ENCODE peak calls at places on chromosomes 1 and 21, in six cellular contexts. S is ovary, P is HepG2, L is tibial nerve, E is uterus, M is prostate gland. O is an unnamed sample. For H3K36me3, the result is how much of the 10 kb centered on the place peaks cover.

GRCh38 chr1:61491497-61491896 is 233.4 kb downstream of the TM2D1 start:
- DNase-seq in P (no peak), S (no peak), L (no peak), E (peak), M (no peak), O (no peak)

GRCh38 chr1:115336741-115337140 is 1.3 kb downstream of the NGF start:
- DNase-seq in M (no peak), L (no peak), E (no peak), S (no peak), P (no peak), O (no peak)

GRCh38 chr1:64515427-64515826 is 45.5 kb downstream of the CACHD1 start:
- DNase-seq in S (peak), L (peak), E (peak), P (no peak), M (peak), O (peak)

GRCh38 chr1:50425376-50426107 is 2.3 kb upstream of the DMRTA2 start:
- DNase-seq in P (no peak), E (no peak), L (no peak), S (no peak), M (no peak), O (no peak)

GRCh38 chr1:4590766-4591165 is 63.6 kb upstream of the AJAP1 start:
- DNase-seq in L (no peak), E (no peak), M (no peak), S (no peak), P (no peak), O (no peak)

GRCh38 chr1:152252157-152252556 is 28.2 kb upstream of the HRNR start:
- DNase-seq in P (no peak), M (no peak), S (no peak), L (no peak), E (no peak), O (no peak)

GRCh38 chr1:38785285-38786039 is 74.1 kb downstream of the RRAGC start:
- DNase-seq in P (no peak), E (no peak), S (no peak), M (no peak), L (no peak), O (no peak)

GRCh38 chr1:10675813-10676212 is 120.6 kb downstream of the CASZ1 start:
- DNase-seq in S (no peak), P (no peak), E (no peak), L (no peak), M (no peak), O (no peak)

GRCh38 chr1:172480421-172480820 is 36.6 kb upstream of the PIGC start:
- DNase-seq in L (no peak), P (no peak), E (no peak), S (no peak), M (no peak), O (no peak)

GRCh38 chr21:42404534-42404933 is 832 bp downstream of the UBASH3A start:
- DNase-seq in M (no peak), L (no peak), S (no peak), E (no peak), P (no peak), O (no peak)

GRCh38 chr1:67604778-67605177 is 80.2 kb upstream of the GADD45A start:
- DNase-seq in P (no peak), E (no peak), M (no peak), S (no peak), L (no peak), O (no peak)

GRCh38 chr1:151364996-151365395 is 7.5 kb downstream of the SELENBP1 start:
- DNase-seq in M (no peak), S (no peak), P (no peak), L (no peak), E (no peak), O (no peak)

GRCh38 chr1:16218014-16218673 is 5.7 kb upstream of the ARHGEF19 start:
- DNase-seq in L (no peak), E (no peak), P (no peak), M (no peak), S (peak), O (no peak)

GRCh38 chr1:183023601-183024351 is 556 bp downstream of the LAMC1 start:
- DNase-seq in S (peak), P (peak), M (peak), L (peak), E (peak), O (peak)

GRCh38 chr1:50346621-50347020 is 76.6 kb downstream of the DMRTA2 start:
- DNase-seq in M (no peak), E (no peak), P (no peak), S (no peak), L (no peak), O (no peak)

GRCh38 chr1:114295321-114295720 is 141.7 kb upstream of the SYT6 start:
- DNase-seq in M (no peak), L (no peak), S (no peak), E (no peak), P (no peak), O (no peak)

GRCh38 chr1:155061381-155062150 is 2.0 kb upstream of the EFNA4 start:
- DNase-seq in L (peak), P (peak), M (peak), E (peak), S (peak), O (peak)

GRCh38 chr21:16709866-16710550 is 802.8 kb upstream of the CXADR start:
- DNase-seq in P (peak), E (peak), S (peak), M (no peak), L (no peak), O (no peak)

GRCh38 chr1:71561729-71562128 is 480.9 kb upstream of the ZRANB2 start:
- DNase-seq in L (no peak), S (no peak), M (no peak), P (no peak), E (no peak), O (no peak)

GRCh38 chr21:43926196-43926595 is 61.2 kb downstream of the AGPAT3 start:
- DNase-seq in E (no peak), L (no peak), P (no peak), M (no peak), S (no peak), O (no peak)

GRCh38 chr1:21289700-21290545 is at the start of gene ECE1:
- DNase-seq in S (peak), E (peak), P (no peak), L (no peak), M (no peak), O (peak)

GRCh38 chr1:37471345-37472231 is 2.8 kb upstream of the ZC3H12A start:
- DNase-seq in P (peak), L (peak), M (peak), E (peak), S (peak), O (peak)

GRCh38 chr1:164836614-164837018 is 277.6 kb downstream of the PBX1 start:
- DNase-seq in P (no peak), M (no peak), S (peak), L (no peak), E (no peak), O (no peak)

GRCh38 chr1:197781998-197782718 is 6.9 kb upstream of the DENND1B start:
- DNase-seq in M (no peak), P (no peak), L (no peak), S (no peak), E (no peak), O (no peak)

GRCh38 chr1:16181887-16182719 is 26.2 kb upstream of the EPHA2 start:
- DNase-seq in M (peak), S (peak), E (peak), L (peak), P (peak), O (peak)

GRCh38 chr1:234573711-234574299 is 36.2 kb downstream of the IRF2BP2 start:
- DNase-seq in M (no peak), E (no peak), P (no peak), S (no peak), L (no peak), O (no peak)

GRCh38 chr1:99691175-99691574 is 45.3 kb downstream of the PALMD start:
- DNase-seq in L (no peak), M (no peak), E (no peak), P (no peak), S (no peak), O (no peak)

GRCh38 chr1:32990887-32991286 is 26.3 kb upstream of the RNF19B start:
- DNase-seq in E (no peak), P (no peak), L (no peak), S (no peak), M (no peak), O (no peak)

GRCh38 chr1:63107066-63107465 is 215.3 kb upstream of the FOXD3 start:
- DNase-seq in P (no peak), M (no peak), L (no peak), S (no peak), E (no peak), O (no peak)

GRCh38 chr1:63116016-63116415 is 206.4 kb upstream of the FOXD3 start:
- DNase-seq in E (no peak), P (no peak), M (no peak), L (no peak), S (no peak), O (no peak)

GRCh38 chr1:63108226-63108625 is 214.1 kb upstream of the FOXD3 start:
- DNase-seq in L (no peak), S (no peak), E (no peak), P (no peak), M (no peak), O (no peak)

GRCh38 chr1:63115527-63115926 is 206.8 kb upstream of the FOXD3 start:
- DNase-seq in P (no peak), M (no peak), S (no peak), E (no peak), L (no peak), O (no peak)

GRCh38 chr1:63112155-63112914 is 210.0 kb upstream of the FOXD3 start:
- DNase-seq in L (no peak), P (no peak), E (no peak), S (no peak), M (no peak), O (no peak)
- H3K36me3 ChIP-seq in L (under half), P (under half), E (under half), S (under half), M (under half), O (under half)

GRCh38 chr1:1614954-1615255 is 395 bp upstream of the MIB2 start:
- DNase-seq in M (no peak), S (no peak), L (no peak), E (no peak), P (no peak), O (no peak)

GRCh38 chr1:1616045-1616821 is 933 bp downstream of the MIB2 start:
- DNase-seq in P (no peak), M (peak), S (no peak), L (no peak), E (peak), O (peak)

GRCh38 chr1:1614204-1614953 is 921 bp upstream of the MIB2 start:
- DNase-seq in E (no peak), M (no peak), P (peak), L (no peak), S (peak), O (peak)

GRCh38 chr1:1616838-1617237 is 1.5 kb downstream of the MIB2 start:
- DNase-seq in M (no peak), S (peak), P (no peak), E (no peak), L (no peak), O (no peak)

DNA sequence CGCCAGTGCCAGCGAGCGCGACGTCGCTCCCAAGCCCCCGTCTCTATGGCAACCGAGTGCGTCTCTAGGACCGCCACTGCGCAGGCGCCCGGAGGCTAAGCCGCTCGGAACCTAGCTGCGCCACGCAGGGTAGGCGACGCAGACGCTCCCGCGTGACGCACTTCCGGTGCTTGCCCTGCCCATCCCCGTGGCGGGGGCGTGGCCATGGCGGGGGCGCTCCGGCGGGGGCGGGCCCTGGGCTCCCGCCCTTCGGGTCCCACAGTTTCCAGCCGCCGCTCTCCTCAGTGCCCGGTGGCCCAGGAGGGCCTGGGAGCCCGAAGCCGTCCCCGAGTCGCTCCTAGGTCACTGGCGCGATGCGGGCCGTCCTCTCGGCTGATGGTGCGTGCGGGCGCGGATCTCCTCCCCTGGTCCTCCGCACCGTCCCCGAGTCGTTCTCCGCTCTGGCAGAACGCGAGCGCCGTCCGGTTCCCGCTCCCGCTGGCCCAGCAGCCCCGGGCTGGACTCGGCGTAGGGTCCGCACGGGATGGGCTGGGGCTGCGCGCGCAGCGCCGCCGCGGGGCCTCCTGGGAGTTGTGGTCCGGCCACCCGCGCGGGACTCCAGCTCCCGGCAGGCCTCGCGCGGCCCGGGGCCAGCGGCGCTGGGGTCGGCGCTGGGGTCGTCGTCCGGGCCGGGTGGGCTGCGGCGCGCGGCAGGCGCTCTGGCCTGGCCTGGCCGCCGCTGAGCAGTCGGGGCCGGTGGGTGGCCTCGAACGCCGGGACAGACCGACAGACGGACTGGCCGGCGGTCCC is at the start of gene MIB2:
- DNase-seq in S (peak), M (peak), P (peak), L (peak), E (peak), O (peak)
- TF ChIP-seq POLR2A in S (peak), M (peak), P (peak), L (peak), E (peak), O (no peak)

DNA sequence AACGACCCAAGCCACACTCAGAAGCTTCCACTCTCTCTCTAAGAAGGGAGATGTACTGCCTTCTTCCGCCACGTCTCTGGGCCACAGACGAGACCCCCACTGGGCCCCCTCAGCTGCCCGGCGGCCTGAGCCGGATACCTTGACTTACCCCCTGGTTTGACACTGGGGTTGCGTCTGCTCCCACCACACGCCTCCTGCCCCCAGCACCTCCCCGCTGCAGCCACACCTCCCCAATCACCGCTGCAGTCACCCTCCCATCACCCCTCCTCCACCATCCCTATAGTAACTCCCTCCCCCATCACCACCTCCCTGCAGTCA is 10.7 kb downstream of the PANK4 start:
- DNase-seq in M (no peak), S (no peak), E (no peak), L (no peak), P (no peak), O (no peak)
- H3K36me3 ChIP-seq in M (half or more), S (under half), E (under half), L (half or more), P (under half), O (half or more)

DNA sequence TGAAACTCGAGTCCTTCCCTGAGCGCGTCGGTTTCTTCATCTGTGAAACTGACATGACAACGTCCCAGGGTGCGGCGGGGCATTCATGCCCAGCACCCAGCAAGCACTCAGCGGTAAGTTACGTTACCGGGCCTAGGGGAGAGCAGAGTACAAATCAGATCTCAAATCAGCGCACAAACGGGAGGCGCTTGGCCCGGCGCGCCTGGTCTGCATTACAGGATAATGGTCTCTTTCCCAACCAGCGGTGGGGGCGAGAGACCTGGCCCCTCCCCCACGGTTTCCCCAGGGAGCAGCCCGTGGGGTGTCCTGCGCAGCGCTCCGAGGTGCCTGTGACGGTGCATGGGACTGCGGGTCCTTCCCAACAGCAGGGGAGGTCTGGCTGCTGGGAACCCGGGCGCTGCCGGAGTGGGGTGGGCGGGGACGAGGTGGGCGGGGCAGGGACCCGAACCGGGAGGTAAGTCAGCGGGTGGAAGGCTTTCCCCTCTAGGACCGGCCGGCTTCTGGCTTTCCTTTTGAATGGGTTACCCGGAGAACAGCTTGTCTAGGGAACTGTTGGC is 1.0 kb downstream of the TMEM51 start:
- DNase-seq in P (no peak), M (peak), E (peak), S (peak), L (no peak), O (peak)
- TF ChIP-seq POLR2A in P (no peak), M (peak), E (no peak), S (peak), L (no peak), O (no peak)

O was measured in stomach.